ENCODE peak calls at places on chromosomes 1 and 21, in six cellular contexts. Q is NAMALWA, Y is C1 segment of cervical spinal cord, N is HFF-Myc, D is lung, C is GM13977. V is an unnamed sample.

GRCh38 chr21:34274001-34274400 is 89.8 kb upstream of the KCNE2 start:
- DNase-seq in Q (no peak), Y (no peak), N (no peak), D (no peak), C (no peak), V (no peak)

GRCh38 chr1:173050865-173051264 is at the start of gene TNFSF18:
- DNase-seq in Q (no peak), Y (no peak), N (no peak), D (no peak), C (no peak), V (peak; percentile 13)

GRCh38 chr1:47992720-47993119 is 4.5 kb downstream of the TRABD2B start:
- DNase-seq in Q (no peak), Y (no peak), N (no peak), D (no peak), C (no peak), V (no peak)

GRCh38 chr21:30882907-30883597 is 1.7 kb upstream of the KRTAP11-1 start:
- DNase-seq in Q (no peak), Y (no peak), N (no peak), D (no peak), C (no peak), V (no peak)

GRCh38 chr1:15452866-15453571 is 3.5 kb upstream of the CELA2A start:
- DNase-seq in Q (no peak), Y (no peak), N (no peak), D (no peak), C (no peak), V (no peak)

GRCh38 chr21:44253832-44254700 is 7.6 kb downstream of the DNMT3L start:
- DNase-seq in Q (no peak), Y (no peak), N (no peak), D (no peak), C (no peak), V (no peak)

GRCh38 chr1:41242645-41243171 is 602 bp upstream of the SCMH1 start:
- DNase-seq in Q (no peak), Y (no peak), N (no peak), D (no peak), C (peak; percentile 27), V (peak; percentile 43)

GRCh38 chr1:3491291-3492246 is 37.1 kb downstream of the ARHGEF16 start:
- DNase-seq in Q (peak; percentile 87), Y (peak; percentile 42), N (no peak), D (peak; percentile 75), C (peak; percentile 93), V (peak; percentile 64)

V was measured in NCI-H345.